ENCODE peak calls at places on chromosomes 6 and 20, in seven cellular contexts. L is DMS 273 treated with DMSO at 0.1 percent for 48 hours; K is stromal cell of bone marrow; H is activated naive CD8-positive, alpha-beta T cell treated with anti-CD3 and anti-CD28 coated beads for 36 hours; X is GM12878; D is MCF 10A; O is stimulated activated CD8-positive, alpha-beta memory T cell treated with anti-CD3 and anti-CD28 coated beads, Interleukin-4, amount 100 ng/mL, for 24 hours. F is an unnamed sample.
A peak's percentile ranks its signal among the peaks of the same experiment; 100 is the strongest.

GRCh38 chr6:127999032-127999431 is 98.2 kb upstream of the THEMIS start:
- DNase-seq in L (no peak), K (no peak), H (no peak), X (no peak), D (no peak), O (no peak), F (no peak)

GRCh38 chr20:32707691-32708581 is 34.2 kb upstream of the C20orf203 start:
- DNase-seq in L (no peak), K (no peak), H (no peak), X (no peak), D (no peak), O (no peak), F (no peak)

GRCh38 chr6:26175033-26175427 is 87.8 kb downstream of the HFE start:
- DNase-seq in L (no peak), K (no peak), H (no peak), X (no peak), D (no peak), O (no peak), F (no peak)

GRCh38 chr6:166988674-166989201 is 10.5 kb upstream of the CEP43 start:
- DNase-seq in L (no peak), K (no peak), H (no peak), X (no peak), D (no peak), O (no peak), F (no peak)

GRCh38 chr6:94570576-94570975 is 1006.8 kb upstream of the MANEA start:
- DNase-seq in L (no peak), K (no peak), H (no peak), X (no peak), D (no peak), O (no peak), F (no peak)

GRCh38 chr6:142399739-142400138 is 97.9 kb downstream of the ADGRG6 start:
- DNase-seq in L (no peak), K (no peak), H (no peak), X (no peak), D (no peak), O (no peak), F (no peak)

GRCh38 chr20:44896583-44896982 is 11.1 kb downstream of the YWHAB start:
- DNase-seq in L (no peak), K (no peak), H (no peak), X (no peak), D (peak; percentile 38), O (no peak), F (no peak)

GRCh38 chr20:42074944-42075343 is 456.8 kb upstream of the CHD6 start:
- DNase-seq in L (no peak), K (no peak), H (no peak), X (no peak), D (no peak), O (no peak), F (no peak)

GRCh38 chr20:33663161-33664084 is 1.3 kb downstream of the C20orf144 start:
- DNase-seq in L (no peak), K (no peak), H (peak; percentile 92), X (no peak), D (peak; percentile 66), O (peak; percentile 79), F (peak; percentile 75)

GRCh38 chr20:418858-419365 is 10.8 kb downstream of the RBCK1 start:
- DNase-seq in L (no peak), K (no peak), H (no peak), X (no peak), D (no peak), O (no peak), F (no peak)

GRCh38 chr6:88562737-88563625 is 396.8 kb upstream of the CNR1 start:
- DNase-seq in L (no peak), K (no peak), H (no peak), X (no peak), D (no peak), O (no peak), F (no peak)

GRCh38 chr20:41149679-41150131 is 12.4 kb downstream of the PLCG1 start:
- DNase-seq in L (no peak), K (peak; percentile 46), H (no peak), X (no peak), D (peak; percentile 56), O (no peak), F (no peak)

GRCh38 chr20:59623133-59623532 is 18.8 kb downstream of the PHACTR3 start:
- DNase-seq in L (no peak), K (no peak), H (no peak), X (no peak), D (no peak), O (no peak), F (no peak)

GRCh38 chr20:50759678-50760077 is 28.3 kb downstream of the PARD6B start:
- DNase-seq in L (no peak), K (no peak), H (no peak), X (no peak), D (no peak), O (no peak), F (no peak)

GRCh38 chr20:20452254-20452676 is 84.4 kb downstream of the INSM1 start:
- DNase-seq in L (peak; percentile 98), K (no peak), H (peak; percentile 69), X (peak; percentile 63), D (peak; percentile 68), O (peak; percentile 36), F (peak; percentile 80)

GRCh38 chr6:133184798-133185380 is 56.3 kb upstream of the EYA4 start:
- DNase-seq in L (peak; percentile 17), K (no peak), H (no peak), X (no peak), D (peak; percentile 22), O (no peak), F (no peak)

GRCh38 chr6:31272856-31273626 is 1.1 kb upstream of the HLA-C start:
- DNase-seq in L (no peak), K (no peak), H (peak; percentile 20), X (no peak), D (no peak), O (no peak), F (no peak)